ENCODE peak calls at places on chromosomes 6 and 20, in four cellular contexts. One of them, this sample, is unnamed.

GRCh38 chr6:90025418-90026089 is 131.3 kb downstream of the GJA10 start:
- DNase-seq in HepG2: no peak
- DNase-seq in K562: no peak
- DNase-seq in GM12878: no peak
- DNase-seq in this sample: no peak

GRCh38 chr6:63615590-63615989 is 20.0 kb upstream of the PHF3 start:
- DNase-seq in K562: no peak
- DNase-seq in GM12878: no peak
- DNase-seq in HepG2: no peak
- DNase-seq in this sample: no peak

GRCh38 chr20:44025756-44026155 is 111.1 kb downstream of the TOX2 start:
- DNase-seq in GM12878: no peak
- DNase-seq in K562: no peak
- DNase-seq in HepG2: no peak
- DNase-seq in this sample: no peak

GRCh38 chr6:148415511-148416286 is 73.1 kb downstream of the SASH1 start:
- DNase-seq in K562: no peak
- DNase-seq in HepG2: no peak
- DNase-seq in GM12878: no peak
- DNase-seq in this sample: no peak

GRCh38 chr6:120096861-120097260 is 747.3 kb upstream of the MAN1A1 start:
- DNase-seq in HepG2: no peak
- DNase-seq in GM12878: no peak
- DNase-seq in K562: no peak
- DNase-seq in this sample: no peak

GRCh38 chr6:753486-753885 is 60.5 kb upstream of the EXOC2 start:
- DNase-seq in GM12878: no peak
- DNase-seq in HepG2: no peak
- DNase-seq in K562: no peak
- DNase-seq in this sample: no peak

GRCh38 chr20:49543858-49544437 is 24.0 kb downstream of the PTGIS start:
- DNase-seq in K562: no peak
- DNase-seq in HepG2: no peak
- DNase-seq in GM12878: no peak
- DNase-seq in this sample: no peak

GRCh38 chr6:90413867-90414266 is 117.2 kb upstream of the BACH2 start:
- DNase-seq in K562: no peak
- DNase-seq in HepG2: no peak
- DNase-seq in GM12878: no peak
- DNase-seq in this sample: peak

GRCh38 chr20:16098890-16099639 is 474.2 kb downstream of the KIF16B start:
- DNase-seq in K562: no peak
- DNase-seq in HepG2: peak
- DNase-seq in GM12878: no peak
- DNase-seq in this sample: no peak

GRCh38 chr20:4812216-4812615 is 90.5 kb downstream of the PRND start:
- DNase-seq in K562: no peak
- DNase-seq in HepG2: no peak
- DNase-seq in GM12878: no peak
- DNase-seq in this sample: no peak

GRCh38 chr6:151289399-151290007 is 49.7 kb downstream of the AKAP12 start:
- DNase-seq in GM12878: no peak
- DNase-seq in K562: no peak
- DNase-seq in HepG2: no peak
- DNase-seq in this sample: no peak

GRCh38 chr20:48942730-48943129 is 21.2 kb downstream of the ARFGEF2 start:
- DNase-seq in K562: no peak
- DNase-seq in GM12878: no peak
- DNase-seq in HepG2: no peak
- DNase-seq in this sample: no peak

GRCh38 chr6:110067837-110068591 is 89.9 kb downstream of the GPR6 start:
- DNase-seq in K562: no peak
- DNase-seq in HepG2: no peak
- DNase-seq in GM12878: no peak
- DNase-seq in this sample: no peak

GRCh38 chr6:110068592-110068967 is 90.5 kb downstream of the GPR6 start:
- DNase-seq in K562: no peak
- DNase-seq in GM12878: no peak
- DNase-seq in HepG2: no peak
- DNase-seq in this sample: no peak

GRCh38 chr6:110063864-110064263 is 85.8 kb downstream of the GPR6 start:
- DNase-seq in K562: no peak
- DNase-seq in HepG2: no peak
- DNase-seq in GM12878: no peak
- DNase-seq in this sample: no peak

GRCh38 chr6:110066091-110066490 is 88.0 kb downstream of the GPR6 start:
- DNase-seq in K562: no peak
- DNase-seq in HepG2: no peak
- DNase-seq in GM12878: no peak
- DNase-seq in this sample: no peak

DNA sequence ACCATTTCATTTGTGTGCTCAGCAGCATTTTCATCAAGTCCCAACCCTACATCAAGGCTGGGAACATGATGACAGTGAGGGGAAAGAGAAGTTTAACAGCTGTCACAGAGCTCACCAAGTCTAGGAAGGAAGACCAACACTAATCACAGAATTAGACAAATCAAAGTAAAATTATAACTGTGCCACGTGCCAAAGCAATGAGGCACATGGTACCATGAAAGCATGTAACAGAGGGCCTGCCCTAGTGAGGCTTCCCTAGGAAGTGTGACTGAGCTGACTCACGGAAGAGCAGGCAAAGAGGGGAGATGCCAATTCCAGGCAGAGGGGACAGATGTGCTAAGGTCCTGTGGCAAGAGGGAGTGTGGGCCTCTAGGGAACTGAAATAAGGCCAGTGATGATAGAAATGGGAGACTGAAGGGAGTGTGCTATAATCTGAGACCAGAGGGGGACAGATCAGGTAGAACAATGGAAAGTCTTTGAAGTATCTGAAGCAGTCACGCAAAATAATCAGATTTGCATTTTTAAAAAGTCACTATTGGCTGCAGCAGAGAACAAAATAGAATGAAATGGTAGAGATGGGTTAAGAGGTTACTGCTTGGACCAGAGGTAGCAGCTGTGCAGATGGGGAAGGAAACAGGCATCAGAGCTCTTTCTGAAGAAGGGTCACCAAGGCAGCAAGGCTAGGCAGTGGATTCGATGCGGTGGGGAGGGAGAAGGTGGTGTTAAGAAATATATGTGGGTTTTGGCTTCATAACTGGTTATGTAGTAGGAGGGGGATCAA is 86.8 kb downstream of the GPR6 start:
- DNase-seq in HepG2: no peak
- DNase-seq in K562: no peak
- DNase-seq in GM12878: no peak
- DNase-seq in this sample: no peak
- TF ChIP-seq SP1 in HepG2: no peak
- TF ChIP-seq SP1 in K562: no peak
- TF ChIP-seq SP1 in GM12878: no peak
- TF ChIP-seq SP1 in this sample: no peak

DNA sequence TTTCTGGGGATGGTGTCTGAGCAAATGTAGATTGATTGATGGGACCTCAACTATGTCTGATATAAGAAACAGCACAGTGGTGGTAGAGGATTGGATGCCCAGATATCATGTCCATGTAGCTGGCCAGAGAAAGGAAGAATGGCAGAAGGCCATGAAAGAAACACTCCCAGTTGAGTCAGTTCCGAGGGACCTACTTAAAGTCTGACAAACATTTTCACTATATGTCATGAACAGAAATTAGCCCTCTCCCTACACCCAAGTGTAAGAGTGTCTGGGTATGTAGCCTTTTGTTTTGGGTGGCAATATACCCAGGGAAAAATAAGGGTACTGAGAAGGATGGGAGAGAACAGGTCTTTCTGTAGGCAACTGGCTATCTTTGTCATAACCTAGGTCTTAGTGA is 434.2 kb downstream of the BCKDHB start:
- DNase-seq in K562: no peak
- DNase-seq in GM12878: no peak
- DNase-seq in HepG2: no peak
- DNase-seq in this sample: no peak
- TF ChIP-seq ESRRA in K562: no peak
- TF ChIP-seq ESRRA in GM12878: no peak
- TF ChIP-seq ESRRA in HepG2: no peak
- TF ChIP-seq ESRRA in this sample: no peak

GRCh38 chr6:39419607-39420006 is 97.1 kb upstream of the KCNK16 start:
- DNase-seq in K562: no peak
- DNase-seq in GM12878: no peak
- DNase-seq in HepG2: no peak
- DNase-seq in this sample: no peak
- TF ChIP-seq CREM in K562: no peak
- TF ChIP-seq CREM in GM12878: no peak
- TF ChIP-seq CREM in HepG2: no peak
- TF ChIP-seq CREM in this sample: no peak

GRCh38 chr6:80382796-80383195 is 276.3 kb downstream of the BCKDHB start:
- DNase-seq in K562: no peak
- DNase-seq in HepG2: no peak
- DNase-seq in GM12878: no peak
- DNase-seq in this sample: no peak
- TF ChIP-seq SP1 in K562: no peak
- TF ChIP-seq SP1 in HepG2: no peak
- TF ChIP-seq SP1 in GM12878: no peak
- TF ChIP-seq SP1 in this sample: no peak